ENCODE peak calls at places on chromosomes 3 and 15, in nine cellular contexts. One of them, this sample, is unnamed.

GRCh38 chr15:31442203-31443090 is 115.8 kb downstream of the KLF13 start:
- DNase-seq in endothelial cell of umbilical vein: no peak
- DNase-seq in vagina: no peak
- DNase-seq in stomach: peak; percentile 42
- DNase-seq in SK-N-SH: peak; percentile 70
- DNase-seq in HL-60: no peak
- DNase-seq in spleen: no peak
- DNase-seq in suprapubic skin: no peak
- DNase-seq in K562: peak; percentile 18
- DNase-seq in this sample: no peak

GRCh38 chr3:56593455-56594158 is 36.6 kb downstream of the CCDC66 start:
- DNase-seq in K562: no peak
- DNase-seq in spleen: no peak
- DNase-seq in HL-60: no peak
- DNase-seq in vagina: no peak
- DNase-seq in SK-N-SH: no peak
- DNase-seq in suprapubic skin: no peak
- DNase-seq in stomach: no peak
- DNase-seq in endothelial cell of umbilical vein: no peak
- DNase-seq in this sample: no peak

GRCh38 chr15:63992300-63992699 is 54.0 kb downstream of the DAPK2 start:
- DNase-seq in K562: no peak
- DNase-seq in SK-N-SH: no peak
- DNase-seq in HL-60: no peak
- DNase-seq in spleen: no peak
- DNase-seq in vagina: no peak
- DNase-seq in suprapubic skin: no peak
- DNase-seq in stomach: no peak
- DNase-seq in endothelial cell of umbilical vein: no peak
- DNase-seq in this sample: no peak

GRCh38 chr15:38846351-38846750 is 281.7 kb upstream of the RASGRP1 start:
- DNase-seq in K562: no peak
- DNase-seq in suprapubic skin: no peak
- DNase-seq in stomach: no peak
- DNase-seq in vagina: no peak
- DNase-seq in spleen: no peak
- DNase-seq in HL-60: no peak
- DNase-seq in SK-N-SH: no peak
- DNase-seq in endothelial cell of umbilical vein: no peak
- DNase-seq in this sample: no peak

GRCh38 chr3:60517134-60517533 is 734.1 kb downstream of the FHIT start:
- DNase-seq in vagina: no peak
- DNase-seq in spleen: no peak
- DNase-seq in K562: no peak
- DNase-seq in stomach: no peak
- DNase-seq in endothelial cell of umbilical vein: no peak
- DNase-seq in suprapubic skin: no peak
- DNase-seq in HL-60: no peak
- DNase-seq in SK-N-SH: no peak
- DNase-seq in this sample: no peak

GRCh38 chr3:8837172-8837571 is 67.8 kb upstream of the OXTR start:
- DNase-seq in K562: no peak
- DNase-seq in stomach: no peak
- DNase-seq in SK-N-SH: no peak
- DNase-seq in suprapubic skin: no peak
- DNase-seq in spleen: no peak
- DNase-seq in HL-60: no peak
- DNase-seq in endothelial cell of umbilical vein: no peak
- DNase-seq in vagina: peak; percentile 37
- DNase-seq in this sample: no peak

GRCh38 chr15:64731807-64732151 is 43.6 kb downstream of the RBPMS2 start:
- DNase-seq in HL-60: no peak
- DNase-seq in suprapubic skin: no peak
- DNase-seq in stomach: no peak
- DNase-seq in spleen: no peak
- DNase-seq in SK-N-SH: no peak
- DNase-seq in K562: no peak
- DNase-seq in endothelial cell of umbilical vein: no peak
- DNase-seq in vagina: no peak
- DNase-seq in this sample: no peak

GRCh38 chr3:14532691-14533456 is 7.3 kb downstream of the GRIP2 start:
- DNase-seq in K562: peak; percentile 89
- DNase-seq in stomach: peak; percentile 94
- DNase-seq in suprapubic skin: no peak
- DNase-seq in SK-N-SH: peak; percentile 50
- DNase-seq in HL-60: no peak
- DNase-seq in vagina: no peak
- DNase-seq in endothelial cell of umbilical vein: no peak
- DNase-seq in spleen: peak; percentile 73
- DNase-seq in this sample: peak; percentile 78

GRCh38 chr3:66037330-66037985 is 1.3 kb downstream of the MAGI1 start:
- DNase-seq in HL-60: no peak
- DNase-seq in stomach: peak; percentile 60
- DNase-seq in vagina: no peak
- DNase-seq in spleen: no peak
- DNase-seq in endothelial cell of umbilical vein: peak; percentile 62
- DNase-seq in suprapubic skin: no peak
- DNase-seq in SK-N-SH: peak; percentile 57
- DNase-seq in K562: no peak
- DNase-seq in this sample: peak; percentile 60

GRCh38 chr3:24722106-24722505 is 227.5 kb upstream of the THRB start:
- DNase-seq in spleen: no peak
- DNase-seq in K562: no peak
- DNase-seq in SK-N-SH: no peak
- DNase-seq in vagina: no peak
- DNase-seq in suprapubic skin: no peak
- DNase-seq in stomach: no peak
- DNase-seq in HL-60: no peak
- DNase-seq in endothelial cell of umbilical vein: no peak
- DNase-seq in this sample: no peak

GRCh38 chr3:24725514-24726255 is 231.0 kb upstream of the THRB start:
- DNase-seq in spleen: no peak
- DNase-seq in suprapubic skin: no peak
- DNase-seq in vagina: no peak
- DNase-seq in stomach: no peak
- DNase-seq in SK-N-SH: no peak
- DNase-seq in HL-60: no peak
- DNase-seq in endothelial cell of umbilical vein: no peak
- DNase-seq in K562: no peak
- DNase-seq in this sample: no peak

GRCh38 chr3:24730173-24730572 is 235.5 kb upstream of the THRB start:
- DNase-seq in SK-N-SH: no peak
- DNase-seq in endothelial cell of umbilical vein: no peak
- DNase-seq in vagina: no peak
- DNase-seq in spleen: no peak
- DNase-seq in suprapubic skin: no peak
- DNase-seq in stomach: no peak
- DNase-seq in HL-60: no peak
- DNase-seq in K562: no peak
- DNase-seq in this sample: no peak

DNA sequence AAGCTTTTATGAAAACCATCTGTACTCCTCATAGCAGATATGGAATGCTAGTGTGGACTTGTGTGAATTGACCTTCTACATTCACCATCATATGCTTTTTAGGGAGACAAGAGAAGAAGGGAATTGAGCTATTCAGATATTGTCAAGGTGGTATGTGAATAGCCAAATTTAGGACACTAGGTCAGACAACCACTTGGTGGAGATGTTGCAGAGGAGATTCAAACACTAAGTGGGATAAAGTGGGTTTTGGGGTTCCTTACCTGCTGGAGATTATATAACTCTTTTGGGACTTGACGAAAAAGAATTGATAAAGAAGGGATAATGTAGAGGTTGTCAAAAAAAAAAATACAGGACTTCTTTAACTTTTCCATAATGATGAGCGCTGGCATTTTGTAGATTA is 231.8 kb upstream of the THRB start:
- DNase-seq in endothelial cell of umbilical vein: no peak
- DNase-seq in K562: no peak
- DNase-seq in vagina: no peak
- DNase-seq in spleen: no peak
- DNase-seq in suprapubic skin: no peak
- DNase-seq in SK-N-SH: no peak
- DNase-seq in stomach: no peak
- DNase-seq in HL-60: no peak
- DNase-seq in this sample: no peak
- TF ChIP-seq CTCF in endothelial cell of umbilical vein: no peak
- TF ChIP-seq CTCF in K562: no peak
- TF ChIP-seq CTCF in vagina: no peak
- TF ChIP-seq CTCF in spleen: no peak
- TF ChIP-seq CTCF in suprapubic skin: no peak
- TF ChIP-seq CTCF in SK-N-SH: no peak
- TF ChIP-seq CTCF in stomach: no peak
- TF ChIP-seq CTCF in HL-60: no peak
- TF ChIP-seq CTCF in this sample: no peak

DNA sequence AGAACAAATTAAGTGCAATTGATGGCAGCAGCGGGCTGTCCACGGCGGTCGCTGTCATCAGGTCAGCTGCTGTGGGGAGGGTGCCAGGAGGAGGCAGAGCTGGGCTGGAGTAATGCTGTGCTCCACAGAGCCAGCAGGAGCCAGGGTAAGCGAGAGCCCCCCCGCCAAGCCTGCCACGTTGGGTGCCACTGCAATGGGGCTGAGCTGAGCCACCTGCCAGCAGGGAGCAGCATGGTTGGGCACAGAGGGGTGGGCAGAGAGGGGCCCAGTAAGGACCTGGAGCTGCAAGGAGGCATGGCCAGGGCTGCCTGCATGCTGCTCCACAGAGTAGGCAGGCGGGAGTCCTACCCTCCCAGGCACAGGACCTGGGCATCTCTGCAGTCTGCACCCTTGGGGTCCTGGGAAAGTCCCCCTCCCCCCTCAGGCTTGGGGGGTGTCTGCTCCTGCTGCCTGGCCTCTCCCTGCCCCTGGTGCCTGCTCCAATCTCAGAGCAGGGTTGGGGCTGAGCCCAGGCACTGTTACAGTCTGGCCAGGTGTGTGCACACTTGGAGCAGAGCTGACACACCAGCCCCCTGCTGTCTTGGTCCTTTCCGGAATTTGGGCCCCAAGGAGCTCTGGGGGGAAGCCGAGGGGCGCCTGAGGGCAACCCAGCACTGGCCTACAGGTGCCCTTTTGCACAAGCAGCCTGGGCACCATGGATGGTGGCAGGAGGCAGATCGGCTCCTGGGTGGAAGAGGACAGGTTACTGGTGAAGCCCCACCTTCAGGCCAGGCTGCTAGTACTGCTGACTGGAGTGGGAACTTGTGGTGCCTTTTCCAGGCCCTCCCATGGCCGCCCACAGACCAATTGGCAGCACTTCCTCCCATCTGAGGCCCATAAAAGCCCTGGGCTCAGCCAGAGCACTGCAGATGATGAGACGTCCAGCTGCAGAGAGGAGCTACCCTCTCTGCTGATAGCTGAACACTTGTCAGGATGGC is 8.5 kb upstream of the PIAS1 start:
- DNase-seq in K562: no peak
- DNase-seq in stomach: no peak
- DNase-seq in vagina: no peak
- DNase-seq in HL-60: no peak
- DNase-seq in SK-N-SH: no peak
- DNase-seq in endothelial cell of umbilical vein: no peak
- DNase-seq in suprapubic skin: no peak
- DNase-seq in spleen: no peak
- DNase-seq in this sample: no peak
- TF ChIP-seq POLR2AphosphoS5 in K562: no peak
- TF ChIP-seq POLR2AphosphoS5 in stomach: no peak
- TF ChIP-seq POLR2AphosphoS5 in vagina: no peak
- TF ChIP-seq POLR2AphosphoS5 in HL-60: no peak
- TF ChIP-seq POLR2AphosphoS5 in SK-N-SH: no peak
- TF ChIP-seq POLR2AphosphoS5 in endothelial cell of umbilical vein: no peak
- TF ChIP-seq POLR2AphosphoS5 in suprapubic skin: no peak
- TF ChIP-seq POLR2AphosphoS5 in spleen: no peak
- TF ChIP-seq POLR2AphosphoS5 in this sample: no peak

GRCh38 chr15:33309602-33310276 is 1.0 kb upstream of the RYR3 start:
- DNase-seq in spleen: no peak
- DNase-seq in vagina: no peak
- DNase-seq in HL-60: peak; percentile 5
- DNase-seq in SK-N-SH: peak; percentile 28
- DNase-seq in suprapubic skin: no peak
- DNase-seq in stomach: no peak
- DNase-seq in K562: no peak
- DNase-seq in endothelial cell of umbilical vein: no peak
- DNase-seq in this sample: no peak
- TF ChIP-seq CTCF in spleen: peak; percentile 55
- TF ChIP-seq CTCF in vagina: no peak
- TF ChIP-seq CTCF in HL-60: no peak
- TF ChIP-seq CTCF in SK-N-SH: peak; percentile 21
- TF ChIP-seq CTCF in suprapubic skin: no peak
- TF ChIP-seq CTCF in stomach: no peak
- TF ChIP-seq CTCF in K562: peak; percentile 8
- TF ChIP-seq CTCF in endothelial cell of umbilical vein: no peak
- TF ChIP-seq CTCF in this sample: no peak

DNA sequence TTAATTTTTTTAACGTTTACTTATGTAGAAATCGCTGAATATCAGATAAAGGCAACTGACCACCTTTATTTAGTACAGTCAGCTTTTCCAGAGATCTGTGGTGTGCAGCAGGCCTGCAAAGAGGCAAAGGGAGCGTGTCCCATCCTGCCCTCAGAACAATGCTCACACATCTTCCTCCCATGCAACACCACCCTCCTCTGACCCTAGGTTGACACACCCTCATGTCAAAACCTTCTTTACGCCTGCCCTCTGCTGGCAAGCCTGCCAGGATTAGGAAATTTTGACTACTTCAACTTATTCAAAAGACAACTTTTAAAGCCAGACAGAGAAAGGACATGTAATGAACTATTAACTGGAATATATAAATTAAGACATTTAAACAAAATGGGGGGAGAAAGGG is 513.7 kb downstream of the FOXP1 start:
- DNase-seq in SK-N-SH: peak; percentile 56
- DNase-seq in vagina: no peak
- DNase-seq in spleen: peak; percentile 84
- DNase-seq in suprapubic skin: no peak
- DNase-seq in HL-60: peak; percentile 82
- DNase-seq in stomach: peak; percentile 53
- DNase-seq in endothelial cell of umbilical vein: peak; percentile 74
- DNase-seq in K562: peak; percentile 43
- DNase-seq in this sample: peak; percentile 76
- TF ChIP-seq POLR2AphosphoS5 in SK-N-SH: no peak
- TF ChIP-seq POLR2AphosphoS5 in vagina: no peak
- TF ChIP-seq POLR2AphosphoS5 in spleen: peak; percentile 72
- TF ChIP-seq POLR2AphosphoS5 in suprapubic skin: no peak
- TF ChIP-seq POLR2AphosphoS5 in HL-60: no peak
- TF ChIP-seq POLR2AphosphoS5 in stomach: no peak
- TF ChIP-seq POLR2AphosphoS5 in endothelial cell of umbilical vein: no peak
- TF ChIP-seq POLR2AphosphoS5 in K562: no peak
- TF ChIP-seq POLR2AphosphoS5 in this sample: no peak

GRCh38 chr15:45199136-45199810 is 11.5 kb upstream of the SHF start:
- DNase-seq in stomach: no peak
- DNase-seq in suprapubic skin: no peak
- DNase-seq in spleen: no peak
- DNase-seq in SK-N-SH: no peak
- DNase-seq in K562: no peak
- DNase-seq in vagina: no peak
- DNase-seq in endothelial cell of umbilical vein: peak; percentile 44
- DNase-seq in HL-60: peak; percentile 39
- DNase-seq in this sample: peak; percentile 47
- TF ChIP-seq CTCF in stomach: no peak
- TF ChIP-seq CTCF in suprapubic skin: no peak
- TF ChIP-seq CTCF in spleen: no peak
- TF ChIP-seq CTCF in SK-N-SH: no peak
- TF ChIP-seq CTCF in K562: no peak
- TF ChIP-seq CTCF in vagina: peak; percentile 2
- TF ChIP-seq CTCF in endothelial cell of umbilical vein: no peak
- TF ChIP-seq CTCF in HL-60: no peak
- TF ChIP-seq CTCF in this sample: no peak

GRCh38 chr3:54857343-54857742 is 70.5 kb downstream of the LRTM1 start:
- DNase-seq in SK-N-SH: no peak
- DNase-seq in HL-60: no peak
- DNase-seq in spleen: no peak
- DNase-seq in K562: no peak
- DNase-seq in endothelial cell of umbilical vein: no peak
- DNase-seq in suprapubic skin: no peak
- DNase-seq in stomach: no peak
- DNase-seq in vagina: no peak
- DNase-seq in this sample: no peak
- TF ChIP-seq POLR2AphosphoS5 in SK-N-SH: no peak
- TF ChIP-seq POLR2AphosphoS5 in HL-60: no peak
- TF ChIP-seq POLR2AphosphoS5 in spleen: no peak
- TF ChIP-seq POLR2AphosphoS5 in K562: no peak
- TF ChIP-seq POLR2AphosphoS5 in endothelial cell of umbilical vein: no peak
- TF ChIP-seq POLR2AphosphoS5 in suprapubic skin: no peak
- TF ChIP-seq POLR2AphosphoS5 in stomach: no peak
- TF ChIP-seq POLR2AphosphoS5 in vagina: no peak
- TF ChIP-seq POLR2AphosphoS5 in this sample: no peak